ENCODE peak calls at places on chromosomes 16 and 17, in six cellular contexts. M is activated gamma-delta T cell treated with Interleukin-2 at 50 U/mL for 16 hours, A is KBM-7, U is posterior vena cava, J is foreskin fibroblast, Z is GM23338. N is an unnamed sample.

GRCh38 chr17:80708497-80708896 is 163.9 kb downstream of the RPTOR start:
- DNase-seq in M (no peak), A (no peak), U (no peak), J (no peak), Z (no peak), N (no peak)

GRCh38 chr16:23424292-23424958 is 28.6 kb downstream of the COG7 start:
- DNase-seq in M (no peak), A (no peak), U (no peak), J (no peak), Z (no peak), N (peak; percentile 18)

GRCh38 chr17:1645207-1646171 is at the start of gene SCARF1:
- DNase-seq in M (no peak), A (peak; percentile 86), U (peak; percentile 85), J (no peak), Z (no peak), N (no peak)

GRCh38 chr16:71867934-71868333 is 16.0 kb downstream of the ZNF821 start:
- DNase-seq in M (no peak), A (no peak), U (no peak), J (no peak), Z (peak; percentile 40), N (no peak)

GRCh38 chr17:20009052-20009301 is 182 bp upstream of the SPECC1 start:
- DNase-seq in M (no peak), A (no peak), U (no peak), J (peak; percentile 60), Z (peak; percentile 84), N (peak; percentile 8)

GRCh38 chr16:69618307-69618706 is 52.5 kb downstream of the NFAT5 start:
- DNase-seq in M (no peak), A (no peak), U (no peak), J (no peak), Z (no peak), N (peak; percentile 24)

GRCh38 chr17:78764871-78765270 is 17.2 kb downstream of the CYTH1 start:
- DNase-seq in M (no peak), A (no peak), U (no peak), J (no peak), Z (no peak), N (no peak)

GRCh38 chr16:80948886-80949502 is 57.7 kb downstream of the CMC2 start:
- DNase-seq in M (no peak), A (peak; percentile 55), U (no peak), J (no peak), Z (peak; percentile 91), N (no peak)

GRCh38 chr17:83201206-83202001 is 122.0 kb downstream of the METRNL start:
- DNase-seq in M (no peak), A (no peak), U (peak; percentile 60), J (no peak), Z (no peak), N (no peak)

GRCh38 chr16:78211951-78212350 is 112.5 kb downstream of the WWOX start:
- DNase-seq in M (no peak), A (no peak), U (no peak), J (no peak), Z (peak; percentile 66), N (no peak)

GRCh38 chr17:1322014-1322428 is 42.6 kb downstream of the TRARG1 start:
- DNase-seq in M (no peak), A (no peak), U (no peak), J (no peak), Z (no peak), N (no peak)

GRCh38 chr17:37824534-37825485 is 80.0 kb upstream of the HNF1B start:
- DNase-seq in M (no peak), A (peak; percentile 75), U (no peak), J (peak; percentile 70), Z (peak; percentile 44), N (peak; percentile 89)

GRCh38 chr17:39605492-39606433 is 2.0 kb downstream of the NEUROD2 start:
- DNase-seq in M (no peak), A (no peak), U (no peak), J (no peak), Z (peak; percentile 77), N (no peak)

GRCh38 chr17:67602974-67603373 is 114.8 kb upstream of the NOL11 start:
- DNase-seq in M (peak; percentile 30), A (peak; percentile 40), U (no peak), J (peak; percentile 19), Z (peak; percentile 87), N (peak; percentile 27)

GRCh38 chr17:49337900-49338299 is 24.1 kb downstream of the ZNF652 start:
- DNase-seq in M (no peak), A (no peak), U (no peak), J (no peak), Z (no peak), N (peak; percentile 68)

GRCh38 chr17:18259621-18260331 is 686 bp upstream of the MIEF2 start:
- DNase-seq in M (no peak), A (no peak), U (no peak), J (no peak), Z (no peak), N (peak; percentile 36)

GRCh38 chr17:80667462-80668277 is 123.0 kb downstream of the RPTOR start:
- DNase-seq in M (no peak), A (no peak), U (no peak), J (no peak), Z (no peak), N (no peak)

GRCh38 chr17:60435244-60436170 is 13.2 kb downstream of the CHCT1 start:
- DNase-seq in M (peak; percentile 52), A (peak; percentile 88), U (peak; percentile 87), J (peak; percentile 75), Z (peak; percentile 89), N (peak; percentile 68)

GRCh38 chr17:65283704-65284103 is 146.5 kb downstream of the RGS9 start:
- DNase-seq in M (no peak), A (no peak), U (no peak), J (no peak), Z (no peak), N (peak; percentile 64)

GRCh38 chr16:69485816-69486215 is 61.4 kb downstream of the CYB5B start:
- DNase-seq in M (no peak), A (no peak), U (no peak), J (no peak), Z (no peak), N (no peak)

N was measured in astrocyte.